ENCODE peak calls at places on chromosomes 11 and 22, in four cellular contexts. Q is SK-N-SH, G is PC-3, A is neural progenitor cell. H is an unnamed sample.

GRCh38 chr22:35037089-35037488 is 28.9 kb upstream of the ISX start:
- DNase-seq in G (peak), A (peak), Q (no peak), H (peak)

GRCh38 chr11:134312807-134313206 is 19.0 kb upstream of the GLB1L2 start:
- DNase-seq in Q (no peak), A (no peak), G (no peak), H (no peak)

GRCh38 chr22:41813726-41814410 is 13.4 kb downstream of the CCDC134 start:
- DNase-seq in G (no peak), Q (no peak), A (no peak), H (peak)

GRCh38 chr11:126474888-126475626 is 119.6 kb downstream of the ST3GAL4 start:
- DNase-seq in G (no peak), Q (no peak), A (no peak), H (no peak)

GRCh38 chr22:24768537-24769374 is 5.8 kb downstream of the PIWIL3 start:
- DNase-seq in A (peak), G (peak), Q (peak), H (peak)

GRCh38 chr22:25404556-25404922 is 159.9 kb upstream of the GRK3 start:
- DNase-seq in G (no peak), Q (peak), A (peak), H (peak)

GRCh38 chr11:44852159-44852707 is 98.5 kb downstream of the TP53I11 start:
- DNase-seq in Q (no peak), A (no peak), G (peak), H (peak)

GRCh38 chr11:113951487-113951886 is 23.4 kb upstream of the HTR3A start:
- DNase-seq in A (peak), Q (peak), G (no peak), H (no peak)

GRCh38 chr11:109184376-109184775 is 237.6 kb upstream of the C11orf87 start:
- DNase-seq in Q (no peak), G (no peak), A (no peak), H (no peak)
- TF ChIP-seq EZH2phosphoT487 in Q (no peak), G (no peak), A (no peak), H (no peak)

GRCh38 chr11:122784325-122785155 is 53.8 kb upstream of the CRTAM start:
- DNase-seq in G (peak), A (no peak), Q (no peak), H (peak)

GRCh38 chr11:122785156-122785605 is 53.1 kb upstream of the CRTAM start:
- DNase-seq in Q (no peak), G (no peak), A (no peak), H (no peak)

GRCh38 chr11:122789916-122790315 is 48.4 kb upstream of the CRTAM start:
- DNase-seq in A (no peak), Q (no peak), G (no peak), H (no peak)

GRCh38 chr11:122788781-122789535 is 49.3 kb upstream of the CRTAM start:
- DNase-seq in Q (no peak), G (no peak), A (no peak), H (no peak)

DNA sequence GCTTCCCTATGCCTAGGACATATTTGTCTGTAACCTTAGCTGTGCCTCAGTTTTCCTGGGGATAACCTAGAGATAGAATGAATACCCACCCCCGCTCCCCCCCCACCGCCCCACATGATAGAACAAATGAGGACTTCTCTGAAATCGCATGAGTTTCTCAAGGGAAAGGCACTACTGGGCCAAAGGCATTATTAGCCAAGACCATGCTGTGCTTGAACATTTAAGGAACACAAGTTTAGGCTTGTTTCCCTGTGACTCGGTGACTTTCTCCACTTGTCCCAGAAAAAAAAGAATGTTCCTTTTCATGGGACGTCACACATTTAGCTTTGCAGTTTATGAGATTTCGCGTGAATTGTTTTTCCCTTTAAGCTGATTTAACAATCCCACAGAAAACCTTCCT is 51.4 kb upstream of the CRTAM start:
- DNase-seq in A (no peak), G (no peak), Q (no peak), H (no peak)
- H3K9ac ChIP-seq in A (no peak), G (no peak), Q (no peak), H (no peak)

GRCh38 chr11:121625784-121626506 is 173.2 kb upstream of the SORL1-AS1 start:
- DNase-seq in A (no peak), G (no peak), Q (no peak), H (peak)

GRCh38 chr11:121626507-121626875 is 173.7 kb upstream of the SORL1-AS1 start:
- DNase-seq in A (no peak), Q (no peak), G (no peak), H (no peak)

GRCh38 chr11:121634889-121635288 is 182.1 kb upstream of the SORL1-AS1 start:
- DNase-seq in Q (no peak), A (no peak), G (peak), H (peak)

GRCh38 chr11:121634273-121634672 is 181.5 kb upstream of the SORL1-AS1 start:
- DNase-seq in G (no peak), Q (no peak), A (no peak), H (no peak)

DNA sequence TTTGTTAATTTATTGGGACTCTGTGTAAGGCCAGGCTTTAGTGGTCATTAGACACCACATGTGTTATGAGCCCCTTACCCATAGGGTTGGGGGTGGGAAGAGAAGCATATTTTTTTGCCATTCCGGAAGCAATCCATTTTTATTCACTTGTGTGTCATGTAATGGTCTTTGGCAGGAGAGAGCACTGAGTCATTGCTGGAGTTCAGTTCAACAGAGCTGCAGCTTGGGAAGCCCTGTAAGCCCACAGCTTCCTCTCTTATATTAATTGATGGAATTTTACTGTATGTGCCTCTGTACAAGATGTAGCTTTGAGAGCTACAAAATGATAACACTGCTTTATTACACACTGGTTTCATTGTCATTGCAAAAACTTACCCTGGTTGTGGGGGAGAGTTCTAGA is 177.3 kb upstream of the SORL1-AS1 start:
- DNase-seq in A (no peak), Q (no peak), G (peak), H (peak)
- H2AFZ ChIP-seq in A (no peak), Q (peak), G (no peak), H (no peak)

GRCh38 chr11:64892838-64893193 is 14.4 kb upstream of the EHD1 start:
- DNase-seq in G (no peak), Q (no peak), A (no peak), H (no peak)

GRCh38 chr11:64893194-64894069 is 15.0 kb upstream of the EHD1 start:
- DNase-seq in G (no peak), Q (no peak), A (no peak), H (no peak)

GRCh38 chr11:64894812-64895452 is 16.5 kb upstream of the EHD1 start:
- DNase-seq in A (no peak), G (no peak), Q (no peak), H (no peak)

GRCh38 chr11:64892411-64892831 is 14.0 kb upstream of the EHD1 start:
- DNase-seq in Q (no peak), A (no peak), G (no peak), H (no peak)

DNA sequence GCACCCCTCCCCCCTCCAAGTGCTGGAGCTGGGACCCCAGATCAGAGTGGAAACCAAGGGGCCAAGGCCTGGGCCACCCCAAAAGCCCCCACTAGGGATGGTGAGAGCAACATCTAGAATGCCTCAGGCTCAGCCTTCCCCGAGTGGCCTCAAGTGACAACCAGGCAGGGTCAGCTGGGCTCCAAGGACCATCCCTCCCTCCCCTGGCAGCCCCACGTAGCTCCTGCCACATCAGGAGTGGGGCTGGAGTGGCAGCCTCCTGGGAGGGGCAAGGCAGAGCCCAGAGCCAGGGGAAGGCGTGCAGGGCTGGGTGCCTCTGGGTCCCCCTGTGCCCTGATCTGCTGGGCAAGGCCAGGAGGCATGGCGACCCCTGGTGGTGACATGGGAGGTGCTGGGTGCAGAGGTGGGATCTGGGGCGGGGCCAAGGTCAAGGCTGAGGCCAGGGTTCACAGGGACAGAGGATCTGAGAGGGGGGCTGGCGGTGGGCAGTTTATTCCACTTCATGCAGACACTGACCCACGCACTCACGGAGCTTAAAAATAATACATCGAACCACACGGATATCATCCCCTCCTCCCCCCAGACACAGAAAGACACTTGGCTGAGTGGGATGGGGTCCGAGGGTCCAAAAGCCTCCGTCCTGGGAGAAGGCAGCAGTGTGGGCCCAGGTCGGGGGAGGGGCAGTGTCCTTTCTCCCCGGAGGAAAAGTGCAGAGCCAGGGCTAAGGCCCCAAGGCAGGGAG is 15.8 kb upstream of the EHD1 start:
- DNase-seq in A (peak), G (peak), Q (peak), H (peak)
- TF ChIP-seq EZH2phosphoT487 in A (no peak), G (no peak), Q (no peak), H (no peak)

GRCh38 chr11:121437686-121438078 is 14.4 kb upstream of the SORL1 start:
- DNase-seq in G (no peak), A (no peak), Q (no peak), H (no peak)

GRCh38 chr11:121439337-121439736 is 12.8 kb upstream of the SORL1 start:
- DNase-seq in Q (no peak), A (no peak), G (no peak), H (peak)

GRCh38 chr11:121435132-121435531 is 17.0 kb upstream of the SORL1 start:
- DNase-seq in G (no peak), A (no peak), Q (no peak), H (no peak)

GRCh38 chr11:121437018-121437685 is 15.0 kb upstream of the SORL1 start:
- DNase-seq in Q (no peak), G (peak), A (no peak), H (peak)

DNA sequence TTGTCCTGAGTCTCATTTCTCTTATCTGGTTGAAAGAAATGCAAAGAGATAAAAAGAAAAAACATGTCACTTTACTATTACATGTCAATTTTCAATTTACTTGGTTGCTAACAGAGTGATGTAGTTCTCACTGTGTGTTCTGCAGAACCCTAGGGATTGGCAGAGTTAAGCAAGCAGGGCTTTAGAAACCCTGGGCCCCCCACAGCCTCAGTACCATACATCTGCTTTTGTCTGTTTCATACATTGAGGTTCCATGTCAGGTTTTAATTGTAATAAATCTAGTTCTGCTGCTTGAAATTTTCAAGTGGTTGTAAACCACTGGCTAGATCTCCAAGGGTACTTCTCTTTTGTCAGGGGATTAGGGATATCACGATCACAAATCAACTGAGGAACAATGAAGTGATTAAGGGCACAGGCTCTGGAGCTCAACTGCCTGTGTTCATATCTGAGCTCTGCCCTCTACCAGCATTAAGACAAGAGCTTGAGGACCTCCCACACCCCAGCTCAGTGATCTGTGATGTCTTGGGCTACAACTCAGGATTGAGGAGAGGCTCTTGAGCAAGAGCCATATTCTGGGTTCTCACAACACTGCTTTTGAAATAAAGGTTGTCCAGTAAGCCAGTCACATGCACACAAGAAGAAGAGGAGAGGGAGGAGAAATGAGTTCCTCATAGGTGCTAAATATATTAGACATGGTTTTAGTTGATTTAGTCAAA is 16.2 kb upstream of the SORL1 start:
- DNase-seq in Q (no peak), A (peak), G (no peak), H (no peak)
- H3K9ac ChIP-seq in Q (no peak), A (no peak), G (no peak), H (no peak)

GRCh38 chr11:128691802-128692749 is 1.8 kb upstream of the FLI1 start:
- DNase-seq in G (no peak), Q (peak), A (peak), H (peak)
- H2AFZ ChIP-seq in G (peak), Q (peak), A (no peak), H (peak)

DNA sequence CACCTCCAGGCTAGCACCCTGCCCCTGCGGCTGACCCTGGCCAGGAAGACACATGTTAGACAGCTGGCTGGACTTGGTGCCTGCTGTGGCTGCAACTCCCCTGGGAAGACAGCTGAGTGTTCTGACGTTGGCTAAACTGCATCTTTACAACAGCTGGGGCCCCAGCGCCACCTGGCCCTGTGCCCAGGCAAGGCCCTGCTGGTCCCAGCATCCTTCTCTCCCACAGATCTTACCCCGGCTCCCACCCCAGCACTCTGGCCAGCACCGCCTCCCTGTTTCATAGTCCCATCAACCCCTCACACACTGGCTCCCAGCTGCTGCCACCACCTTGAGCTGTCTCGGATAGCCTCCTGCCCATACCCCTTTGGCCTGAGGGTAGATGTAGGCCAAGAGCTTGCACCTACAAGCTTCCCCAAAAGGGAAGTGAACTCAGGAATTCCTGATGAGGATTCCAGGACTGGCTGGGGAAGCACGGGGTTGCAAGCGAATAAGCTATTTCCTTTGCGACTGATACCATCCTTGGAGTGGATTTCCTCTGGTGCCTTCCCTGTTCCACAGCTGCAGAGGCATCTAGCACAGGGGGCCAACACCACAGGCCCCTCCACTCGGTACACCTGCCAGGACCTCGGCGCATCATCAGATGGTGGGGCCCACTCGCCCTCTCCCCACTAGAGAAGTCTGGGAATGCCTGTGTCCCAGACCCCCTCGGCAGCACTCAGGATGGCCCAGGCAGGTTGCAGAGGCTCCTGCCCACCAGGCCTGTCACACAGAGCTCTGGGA is 28.5 kb downstream of the RSPH14 start:
- DNase-seq in G (no peak), Q (peak), A (no peak), H (no peak)
- TF ChIP-seq EZH2phosphoT487 in G (no peak), Q (no peak), A (no peak), H (no peak)

DNA sequence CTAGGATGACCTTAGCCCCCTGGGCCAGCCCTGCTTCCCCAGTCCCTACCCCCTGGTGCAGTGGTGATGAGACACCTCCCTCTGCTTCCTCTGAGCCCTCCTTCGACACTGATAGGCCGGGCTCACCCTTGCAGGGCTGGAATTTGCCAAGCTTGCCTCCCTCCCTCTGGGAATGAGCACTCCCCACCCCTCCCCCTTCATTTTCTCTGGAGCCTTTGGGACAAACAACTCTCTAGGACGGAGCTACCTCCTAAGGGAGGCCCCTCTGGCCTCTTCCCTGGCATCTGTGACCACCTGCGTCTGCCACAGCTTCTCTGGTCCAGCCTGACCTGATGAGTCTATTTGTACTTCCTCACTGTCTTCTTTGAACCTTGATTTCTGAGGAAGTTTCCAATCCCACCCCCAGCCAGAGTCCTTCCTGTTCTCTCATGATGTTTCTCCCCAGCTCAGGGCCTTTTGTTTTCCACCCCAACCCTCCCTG is 53.3 kb upstream of the ADA2 start:
- DNase-seq in A (peak), G (no peak), Q (no peak), H (no peak)
- H3K9ac ChIP-seq in A (no peak), G (no peak), Q (no peak), H (no peak)

H was measured in GM23248.